ENCODE peak calls at places on chromosome 13, in nine cellular contexts. A, I, J, F, N, Q, T, X and C are unnamed samples.

GRCh38 chr13:68927387-68928026 is 1180.1 kb upstream of the ATXN8OS start:
- DNase-seq in A (peak), I (no peak), J (peak), F (peak), N (no peak), Q (no peak), T (no peak), X (peak), C (peak)

GRCh38 chr13:60431108-60431700 is 34.2 kb downstream of the TDRD3 start:
- DNase-seq in A (peak), I (no peak), J (peak), F (peak), N (no peak), Q (no peak), T (no peak), X (peak), C (peak)

GRCh38 chr13:99053636-99054233 is 75.9 kb upstream of the DOCK9 start:
- DNase-seq in A (no peak), I (no peak), J (no peak), F (no peak), N (no peak), Q (no peak), T (no peak), X (no peak), C (no peak)

GRCh38 chr13:32309812-32310706 is 5.1 kb downstream of the ZAR1L start:
- DNase-seq in A (peak), I (no peak), J (peak), F (peak), N (no peak), Q (peak), T (no peak), X (peak), C (peak)

GRCh38 chr13:45325806-45326205 is 15.2 kb downstream of the TPT1 start:
- DNase-seq in A (no peak), I (no peak), J (peak), F (peak), N (peak), Q (no peak), T (no peak), X (no peak), C (no peak)

GRCh38 chr13:106568225-106569003 is 477 bp upstream of the ARGLU1 start:
- DNase-seq in A (no peak), I (no peak), J (peak), F (no peak), N (no peak), Q (no peak), T (no peak), X (no peak), C (no peak)

GRCh38 chr13:32225494-32225931 is 89.7 kb downstream of the ZAR1L start:
- DNase-seq in A (no peak), I (no peak), J (peak), F (no peak), N (no peak), Q (no peak), T (no peak), X (no peak), C (no peak)

GRCh38 chr13:30652746-30653145 is 35.0 kb downstream of the USPL1 start:
- DNase-seq in A (no peak), I (no peak), J (no peak), F (no peak), N (no peak), Q (no peak), T (no peak), X (no peak), C (no peak)

GRCh38 chr13:25860265-25860664 is 191.6 kb downstream of the SHISA2 start:
- DNase-seq in A (no peak), I (no peak), J (no peak), F (no peak), N (no peak), Q (no peak), T (no peak), X (no peak), C (no peak)

GRCh38 chr13:87122551-87122950 is 548.6 kb upstream of the SLITRK5 start:
- DNase-seq in A (no peak), I (no peak), J (peak), F (peak), N (no peak), Q (no peak), T (no peak), X (no peak), C (no peak)

GRCh38 chr13:58056411-58056810 is 424.9 kb downstream of the PCDH17 start:
- DNase-seq in A (no peak), I (no peak), J (no peak), F (no peak), N (no peak), Q (no peak), T (no peak), X (no peak), C (no peak)

GRCh38 chr13:52851153-52851962 is 2.9 kb upstream of the PCDH8 start:
- DNase-seq in A (peak), I (no peak), J (peak), F (no peak), N (peak), Q (no peak), T (no peak), X (peak), C (peak)

GRCh38 chr13:86188170-86188569 is 389.0 kb upstream of the SLITRK6 start:
- DNase-seq in A (no peak), I (no peak), J (no peak), F (no peak), N (no peak), Q (no peak), T (no peak), X (no peak), C (no peak)

GRCh38 chr13:45331981-45332830 is 8.8 kb downstream of the TPT1 start:
- DNase-seq in A (no peak), I (no peak), J (peak), F (peak), N (peak), Q (no peak), T (no peak), X (no peak), C (no peak)

GRCh38 chr13:39353988-39354387 is 249.0 kb downstream of the LHFPL6 start:
- DNase-seq in A (no peak), I (no peak), J (peak), F (no peak), N (no peak), Q (no peak), T (no peak), X (no peak), C (no peak)

GRCh38 chr13:96780105-96780504 is 214.2 kb downstream of the OXGR1 start:
- DNase-seq in A (no peak), I (no peak), J (no peak), F (peak), N (no peak), Q (no peak), T (no peak), X (no peak), C (no peak)

GRCh38 chr13:113029487-113030258 is 60.7 kb downstream of the MCF2L start:
- DNase-seq in A (no peak), I (no peak), J (no peak), F (peak), N (no peak), Q (peak), T (peak), X (peak), C (peak)

GRCh38 chr13:50645092-50645491 is 198.4 kb downstream of the DLEU7 start:
- DNase-seq in A (no peak), I (no peak), J (peak), F (peak), N (no peak), Q (no peak), T (no peak), X (no peak), C (no peak)

GRCh38 chr13:67619346-67619745 is 389.2 kb upstream of the PCDH9 start:
- DNase-seq in A (no peak), I (no peak), J (peak), F (peak), N (no peak), Q (no peak), T (no peak), X (no peak), C (no peak)

GRCh38 chr13:64054306-64054705 is 2638.7 kb upstream of the PCDH20 start:
- DNase-seq in A (no peak), I (no peak), J (no peak), F (no peak), N (no peak), Q (no peak), T (no peak), X (no peak), C (no peak)

GRCh38 chr13:114166381-114167131 is 12.5 kb upstream of the CFAP97D2 start:
- DNase-seq in A (peak), I (peak), J (no peak), F (no peak), N (no peak), Q (no peak), T (no peak), X (peak), C (no peak)

GRCh38 chr13:24203726-24204295 is 43.3 kb downstream of the SPATA13 start:
- DNase-seq in A (no peak), I (no peak), J (no peak), F (peak), N (no peak), Q (no peak), T (no peak), X (no peak), C (no peak)

GRCh38 chr13:78325585-78325984 is 277.8 kb downstream of the POU4F1 start:
- DNase-seq in A (no peak), I (no peak), J (no peak), F (no peak), N (no peak), Q (no peak), T (no peak), X (no peak), C (no peak)

GRCh38 chr13:68369739-68370138 is 1139.6 kb upstream of the PCDH9 start:
- DNase-seq in A (no peak), I (no peak), J (no peak), F (peak), N (no peak), Q (no peak), T (no peak), X (peak), C (no peak)

GRCh38 chr13:94481966-94482365 is 2.5 kb upstream of the DCT start:
- DNase-seq in A (no peak), I (no peak), J (peak), F (peak), N (peak), Q (no peak), T (no peak), X (no peak), C (no peak)

GRCh38 chr13:45206340-45206739 is 5.5 kb upstream of the KCTD4 start:
- DNase-seq in A (no peak), I (no peak), J (peak), F (peak), N (no peak), Q (no peak), T (no peak), X (no peak), C (no peak)

GRCh38 chr13:99895999-99896695 is 75.4 kb downstream of the ZIC5 start:
- DNase-seq in A (no peak), I (no peak), J (no peak), F (no peak), N (no peak), Q (no peak), T (no peak), X (no peak), C (no peak)

GRCh38 chr13:113811081-113811928 is 52.3 kb downstream of the TMEM255B start:
- DNase-seq in A (no peak), I (no peak), J (no peak), F (no peak), N (no peak), Q (no peak), T (no peak), X (no peak), C (no peak)

GRCh38 chr13:27259831-27260230 is 8.5 kb downstream of the RPL21 start:
- DNase-seq in A (no peak), I (no peak), J (no peak), F (no peak), N (no peak), Q (no peak), T (no peak), X (no peak), C (no peak)

GRCh38 chr13:75769141-75769905 is 133.2 kb downstream of the LMO7 start:
- DNase-seq in A (no peak), I (no peak), J (no peak), F (no peak), N (no peak), Q (no peak), T (no peak), X (no peak), C (no peak)

GRCh38 chr13:50241479-50241878 is 226.2 kb downstream of the KCNRG start:
- DNase-seq in A (no peak), I (no peak), J (no peak), F (peak), N (no peak), Q (no peak), T (no peak), X (no peak), C (no peak)

GRCh38 chr13:94454906-94455305 is 24.6 kb downstream of the DCT start:
- DNase-seq in A (no peak), I (no peak), J (peak), F (peak), N (no peak), Q (no peak), T (no peak), X (no peak), C (no peak)

GRCh38 chr13:99496322-99497142 is 4.7 kb upstream of the TM9SF2 start:
- DNase-seq in A (no peak), I (peak), J (peak), F (no peak), N (peak), Q (peak), T (peak), X (no peak), C (no peak)

GRCh38 chr13:81048026-81048461 is 707.1 kb upstream of the SPRY2 start:
- DNase-seq in A (no peak), I (no peak), J (no peak), F (no peak), N (no peak), Q (no peak), T (no peak), X (no peak), C (no peak)

GRCh38 chr13:81487151-81487550 is 1146.2 kb upstream of the SPRY2 start:
- DNase-seq in A (peak), I (no peak), J (peak), F (peak), N (no peak), Q (no peak), T (no peak), X (no peak), C (peak)

GRCh38 chr13:103140001-103140671 is 73.9 kb upstream of the SLC10A2 start:
- DNase-seq in A (peak), I (no peak), J (peak), F (peak), N (no peak), Q (no peak), T (no peak), X (peak), C (peak)

GRCh38 chr13:113980489-113981064 is 6.7 kb upstream of the C13orf46 start:
- DNase-seq in A (peak), I (no peak), J (no peak), F (no peak), N (peak), Q (no peak), T (no peak), X (no peak), C (no peak)

GRCh38 chr13:25733061-25733491 is 318.7 kb downstream of the SHISA2 start:
- DNase-seq in A (no peak), I (no peak), J (peak), F (peak), N (no peak), Q (no peak), T (no peak), X (peak), C (no peak)

GRCh38 chr13:42680748-42681147 is 100.6 kb upstream of the FAM216B start:
- DNase-seq in A (no peak), I (no peak), J (no peak), F (no peak), N (no peak), Q (no peak), T (no peak), X (no peak), C (no peak)

GRCh38 chr13:23703241-23703640 is 133.0 kb downstream of the TNFRSF19 start:
- DNase-seq in A (no peak), I (no peak), J (no peak), F (no peak), N (no peak), Q (no peak), T (no peak), X (no peak), C (no peak)